ENCODE peak calls at places on chromosome 2, in six cellular contexts. One of them, this sample, is unnamed.

GRCh38 chr2:42962521-42962953 is 170.2 kb upstream of the HAAO start:
- DNase-seq in heart right ventricle: no peak
- DNase-seq in mucosa of gallbladder: no peak
- DNase-seq in naive B cell: no peak
- DNase-seq in spleen: no peak
- DNase-seq in activated CD8-positive, alpha-beta T cell treated with anti-CD3 and anti-CD28 coated beads for 36 hours: peak; percentile 37
- DNase-seq in this sample: no peak

GRCh38 chr2:158723921-158724802 is 71.0 kb upstream of the DAPL1 start:
- DNase-seq in heart right ventricle: no peak
- DNase-seq in mucosa of gallbladder: no peak
- DNase-seq in naive B cell: no peak
- DNase-seq in spleen: no peak
- DNase-seq in activated CD8-positive, alpha-beta T cell treated with anti-CD3 and anti-CD28 coated beads for 36 hours: no peak
- DNase-seq in this sample: no peak

GRCh38 chr2:20594048-20594750 is 56.7 kb downstream of the HS1BP3 start:
- DNase-seq in heart right ventricle: peak; percentile 1
- DNase-seq in mucosa of gallbladder: no peak
- DNase-seq in naive B cell: no peak
- DNase-seq in spleen: peak; percentile 50
- DNase-seq in activated CD8-positive, alpha-beta T cell treated with anti-CD3 and anti-CD28 coated beads for 36 hours: no peak
- DNase-seq in this sample: no peak

GRCh38 chr2:207734264-207734635 is 22.8 kb downstream of the CCNYL1 start:
- DNase-seq in heart right ventricle: no peak
- DNase-seq in mucosa of gallbladder: no peak
- DNase-seq in naive B cell: peak; percentile 12
- DNase-seq in spleen: no peak
- DNase-seq in activated CD8-positive, alpha-beta T cell treated with anti-CD3 and anti-CD28 coated beads for 36 hours: no peak
- DNase-seq in this sample: no peak

GRCh38 chr2:215755651-215756350 is 257.6 kb downstream of the MREG start:
- DNase-seq in heart right ventricle: no peak
- DNase-seq in mucosa of gallbladder: no peak
- DNase-seq in naive B cell: no peak
- DNase-seq in spleen: no peak
- DNase-seq in activated CD8-positive, alpha-beta T cell treated with anti-CD3 and anti-CD28 coated beads for 36 hours: no peak
- DNase-seq in this sample: no peak

GRCh38 chr2:96768083-96768561 is 7.4 kb downstream of the CNNM4 start:
- DNase-seq in heart right ventricle: no peak
- DNase-seq in mucosa of gallbladder: no peak
- DNase-seq in naive B cell: peak; percentile 39
- DNase-seq in spleen: no peak
- DNase-seq in activated CD8-positive, alpha-beta T cell treated with anti-CD3 and anti-CD28 coated beads for 36 hours: no peak
- DNase-seq in this sample: no peak

GRCh38 chr2:5365871-5366461 is 326.2 kb upstream of the SOX11 start:
- DNase-seq in heart right ventricle: peak; percentile 63
- DNase-seq in mucosa of gallbladder: peak; percentile 41
- DNase-seq in naive B cell: peak; percentile 1
- DNase-seq in spleen: no peak
- DNase-seq in activated CD8-positive, alpha-beta T cell treated with anti-CD3 and anti-CD28 coated beads for 36 hours: peak; percentile 72
- DNase-seq in this sample: peak; percentile 85

GRCh38 chr2:120313695-120314615 is 32.0 kb upstream of the INHBB start:
- DNase-seq in heart right ventricle: no peak
- DNase-seq in mucosa of gallbladder: no peak
- DNase-seq in naive B cell: no peak
- DNase-seq in spleen: peak; percentile 80
- DNase-seq in activated CD8-positive, alpha-beta T cell treated with anti-CD3 and anti-CD28 coated beads for 36 hours: no peak
- DNase-seq in this sample: peak; percentile 45

GRCh38 chr2:156021326-156022040 is 311.0 kb downstream of the NR4A2 start:
- DNase-seq in heart right ventricle: no peak
- DNase-seq in mucosa of gallbladder: no peak
- DNase-seq in naive B cell: no peak
- DNase-seq in spleen: no peak
- DNase-seq in activated CD8-positive, alpha-beta T cell treated with anti-CD3 and anti-CD28 coated beads for 36 hours: no peak
- DNase-seq in this sample: peak; percentile 24

GRCh38 chr2:26165403-26165802 is 7.5 kb upstream of the GAREM2 start:
- DNase-seq in heart right ventricle: no peak
- DNase-seq in mucosa of gallbladder: no peak
- DNase-seq in naive B cell: no peak
- DNase-seq in spleen: no peak
- DNase-seq in activated CD8-positive, alpha-beta T cell treated with anti-CD3 and anti-CD28 coated beads for 36 hours: no peak
- DNase-seq in this sample: no peak

GRCh38 chr2:147989809-147990403 is 30.6 kb downstream of the ORC4 start:
- DNase-seq in heart right ventricle: no peak
- DNase-seq in mucosa of gallbladder: no peak
- DNase-seq in naive B cell: peak; percentile 45
- DNase-seq in spleen: no peak
- DNase-seq in activated CD8-positive, alpha-beta T cell treated with anti-CD3 and anti-CD28 coated beads for 36 hours: peak; percentile 47
- DNase-seq in this sample: peak; percentile 36

GRCh38 chr2:121088251-121089004 is 196.6 kb downstream of the TFCP2L1 start:
- DNase-seq in heart right ventricle: peak; percentile 62
- DNase-seq in mucosa of gallbladder: no peak
- DNase-seq in naive B cell: no peak
- DNase-seq in spleen: no peak
- DNase-seq in activated CD8-positive, alpha-beta T cell treated with anti-CD3 and anti-CD28 coated beads for 36 hours: no peak
- DNase-seq in this sample: peak; percentile 38

GRCh38 chr2:159010963-159011362 is 42.5 kb downstream of the TANC1 start:
- DNase-seq in heart right ventricle: no peak
- DNase-seq in mucosa of gallbladder: no peak
- DNase-seq in naive B cell: no peak
- DNase-seq in spleen: no peak
- DNase-seq in activated CD8-positive, alpha-beta T cell treated with anti-CD3 and anti-CD28 coated beads for 36 hours: no peak
- DNase-seq in this sample: no peak

GRCh38 chr2:182587831-182588230 is 128.2 kb upstream of the DNAJC10 start:
- DNase-seq in heart right ventricle: no peak
- DNase-seq in mucosa of gallbladder: no peak
- DNase-seq in naive B cell: no peak
- DNase-seq in spleen: no peak
- DNase-seq in activated CD8-positive, alpha-beta T cell treated with anti-CD3 and anti-CD28 coated beads for 36 hours: no peak
- DNase-seq in this sample: no peak

GRCh38 chr2:233075966-233076339 is 15.8 kb downstream of the INPP5D start:
- DNase-seq in heart right ventricle: no peak
- DNase-seq in mucosa of gallbladder: no peak
- DNase-seq in naive B cell: peak; percentile 81
- DNase-seq in spleen: no peak
- DNase-seq in activated CD8-positive, alpha-beta T cell treated with anti-CD3 and anti-CD28 coated beads for 36 hours: peak; percentile 23
- DNase-seq in this sample: no peak

This sample was measured in testis.